ENCODE peak calls at places on chromosome 15, in four cellular contexts. One of them, this sample, is unnamed.

GRCh38 chr15:38414351-38414750 is 39.6 kb upstream of the FAM98B start:
- DNase-seq in ascending aorta: peak; percentile 80
- DNase-seq in activated T-helper 1 cell treated with anti-CD3 and anti-CD28 coated beads, Interleukin-12 subunit alpha, Interleukin-12 subunit beta, Interleukin-2, Interleukin-4 antibody, amounts not matched to agents 30 ng/mL and 10 ng/mL and 1 ng/mL, durations not matched to agents 14 hours and 24 hours and 36 hours: no peak
- DNase-seq in activated B cell treated with CpG ODN at 0.5 μM for 24 hours: no peak
- DNase-seq in this sample: peak; percentile 28

GRCh38 chr15:74333093-74333492 is 34.4 kb downstream of the CYP11A1 start:
- DNase-seq in activated T-helper 1 cell treated with anti-CD3 and anti-CD28 coated beads, Interleukin-12 subunit alpha, Interleukin-12 subunit beta, Interleukin-2, Interleukin-4 antibody, amounts not matched to agents 30 ng/mL and 10 ng/mL and 1 ng/mL, durations not matched to agents 14 hours and 24 hours and 36 hours: no peak
- DNase-seq in activated B cell treated with CpG ODN at 0.5 μM for 24 hours: no peak
- DNase-seq in ascending aorta: no peak
- DNase-seq in this sample: no peak

GRCh38 chr15:29711531-29711930 is 110.7 kb downstream of the TJP1 start:
- DNase-seq in activated B cell treated with CpG ODN at 0.5 μM for 24 hours: no peak
- DNase-seq in activated T-helper 1 cell treated with anti-CD3 and anti-CD28 coated beads, Interleukin-12 subunit alpha, Interleukin-12 subunit beta, Interleukin-2, Interleukin-4 antibody, amounts not matched to agents 30 ng/mL and 10 ng/mL and 1 ng/mL, durations not matched to agents 14 hours and 24 hours and 36 hours: no peak
- DNase-seq in ascending aorta: no peak
- DNase-seq in this sample: no peak

GRCh38 chr15:48239334-48239733 is 33.2 kb downstream of the SLC12A1 start:
- DNase-seq in activated B cell treated with CpG ODN at 0.5 μM for 24 hours: no peak
- DNase-seq in activated T-helper 1 cell treated with anti-CD3 and anti-CD28 coated beads, Interleukin-12 subunit alpha, Interleukin-12 subunit beta, Interleukin-2, Interleukin-4 antibody, amounts not matched to agents 30 ng/mL and 10 ng/mL and 1 ng/mL, durations not matched to agents 14 hours and 24 hours and 36 hours: no peak
- DNase-seq in ascending aorta: no peak
- DNase-seq in this sample: no peak

GRCh38 chr15:39106913-39107312 is 474.0 kb upstream of the THBS1 start:
- DNase-seq in activated B cell treated with CpG ODN at 0.5 μM for 24 hours: no peak
- DNase-seq in activated T-helper 1 cell treated with anti-CD3 and anti-CD28 coated beads, Interleukin-12 subunit alpha, Interleukin-12 subunit beta, Interleukin-2, Interleukin-4 antibody, amounts not matched to agents 30 ng/mL and 10 ng/mL and 1 ng/mL, durations not matched to agents 14 hours and 24 hours and 36 hours: no peak
- DNase-seq in ascending aorta: no peak
- DNase-seq in this sample: no peak

GRCh38 chr15:69807752-69808151 is 290.0 kb downstream of the TLE3 start:
- DNase-seq in activated T-helper 1 cell treated with anti-CD3 and anti-CD28 coated beads, Interleukin-12 subunit alpha, Interleukin-12 subunit beta, Interleukin-2, Interleukin-4 antibody, amounts not matched to agents 30 ng/mL and 10 ng/mL and 1 ng/mL, durations not matched to agents 14 hours and 24 hours and 36 hours: no peak
- DNase-seq in activated B cell treated with CpG ODN at 0.5 μM for 24 hours: no peak
- DNase-seq in ascending aorta: no peak
- DNase-seq in this sample: no peak

GRCh38 chr15:38514601-38515000 is 50.0 kb downstream of the RASGRP1 start:
- DNase-seq in ascending aorta: no peak
- DNase-seq in activated T-helper 1 cell treated with anti-CD3 and anti-CD28 coated beads, Interleukin-12 subunit alpha, Interleukin-12 subunit beta, Interleukin-2, Interleukin-4 antibody, amounts not matched to agents 30 ng/mL and 10 ng/mL and 1 ng/mL, durations not matched to agents 14 hours and 24 hours and 36 hours: no peak
- DNase-seq in activated B cell treated with CpG ODN at 0.5 μM for 24 hours: no peak
- DNase-seq in this sample: no peak

GRCh38 chr15:36579792-36580431 is 486 bp downstream of the CDIN1 start:
- DNase-seq in ascending aorta: no peak
- DNase-seq in activated B cell treated with CpG ODN at 0.5 μM for 24 hours: no peak
- DNase-seq in activated T-helper 1 cell treated with anti-CD3 and anti-CD28 coated beads, Interleukin-12 subunit alpha, Interleukin-12 subunit beta, Interleukin-2, Interleukin-4 antibody, amounts not matched to agents 30 ng/mL and 10 ng/mL and 1 ng/mL, durations not matched to agents 14 hours and 24 hours and 36 hours: no peak
- DNase-seq in this sample: no peak

GRCh38 chr15:25436707-25437106 is 2.1 kb downstream of the UBE3A start:
- DNase-seq in activated T-helper 1 cell treated with anti-CD3 and anti-CD28 coated beads, Interleukin-12 subunit alpha, Interleukin-12 subunit beta, Interleukin-2, Interleukin-4 antibody, amounts not matched to agents 30 ng/mL and 10 ng/mL and 1 ng/mL, durations not matched to agents 14 hours and 24 hours and 36 hours: no peak
- DNase-seq in ascending aorta: no peak
- DNase-seq in activated B cell treated with CpG ODN at 0.5 μM for 24 hours: no peak
- DNase-seq in this sample: no peak

GRCh38 chr15:57031605-57032004 is 113.2 kb downstream of the TCF12 start:
- DNase-seq in activated B cell treated with CpG ODN at 0.5 μM for 24 hours: no peak
- DNase-seq in activated T-helper 1 cell treated with anti-CD3 and anti-CD28 coated beads, Interleukin-12 subunit alpha, Interleukin-12 subunit beta, Interleukin-2, Interleukin-4 antibody, amounts not matched to agents 30 ng/mL and 10 ng/mL and 1 ng/mL, durations not matched to agents 14 hours and 24 hours and 36 hours: no peak
- DNase-seq in ascending aorta: no peak
- DNase-seq in this sample: no peak

GRCh38 chr15:81270781-81271491 is 53.0 kb downstream of the STARD5 start:
- DNase-seq in activated T-helper 1 cell treated with anti-CD3 and anti-CD28 coated beads, Interleukin-12 subunit alpha, Interleukin-12 subunit beta, Interleukin-2, Interleukin-4 antibody, amounts not matched to agents 30 ng/mL and 10 ng/mL and 1 ng/mL, durations not matched to agents 14 hours and 24 hours and 36 hours: no peak
- DNase-seq in ascending aorta: no peak
- DNase-seq in activated B cell treated with CpG ODN at 0.5 μM for 24 hours: no peak
- DNase-seq in this sample: no peak

GRCh38 chr15:69562564-69562963 is 109.9 kb downstream of the RPLP1 start:
- DNase-seq in activated T-helper 1 cell treated with anti-CD3 and anti-CD28 coated beads, Interleukin-12 subunit alpha, Interleukin-12 subunit beta, Interleukin-2, Interleukin-4 antibody, amounts not matched to agents 30 ng/mL and 10 ng/mL and 1 ng/mL, durations not matched to agents 14 hours and 24 hours and 36 hours: no peak
- DNase-seq in activated B cell treated with CpG ODN at 0.5 μM for 24 hours: no peak
- DNase-seq in ascending aorta: no peak
- DNase-seq in this sample: no peak

GRCh38 chr15:75842722-75843617 is at the start of gene UBE2Q2:
- DNase-seq in ascending aorta: peak; percentile 87
- DNase-seq in activated B cell treated with CpG ODN at 0.5 μM for 24 hours: peak; percentile 65
- DNase-seq in activated T-helper 1 cell treated with anti-CD3 and anti-CD28 coated beads, Interleukin-12 subunit alpha, Interleukin-12 subunit beta, Interleukin-2, Interleukin-4 antibody, amounts not matched to agents 30 ng/mL and 10 ng/mL and 1 ng/mL, durations not matched to agents 14 hours and 24 hours and 36 hours: peak; percentile 68
- DNase-seq in this sample: peak; percentile 73

GRCh38 chr15:76229266-76229665 is 82.0 kb downstream of the ETFA start:
- DNase-seq in activated T-helper 1 cell treated with anti-CD3 and anti-CD28 coated beads, Interleukin-12 subunit alpha, Interleukin-12 subunit beta, Interleukin-2, Interleukin-4 antibody, amounts not matched to agents 30 ng/mL and 10 ng/mL and 1 ng/mL, durations not matched to agents 14 hours and 24 hours and 36 hours: no peak
- DNase-seq in activated B cell treated with CpG ODN at 0.5 μM for 24 hours: no peak
- DNase-seq in ascending aorta: no peak
- DNase-seq in this sample: no peak

GRCh38 chr15:61653110-61653509 is 407.1 kb downstream of the VPS13C start:
- DNase-seq in ascending aorta: no peak
- DNase-seq in activated B cell treated with CpG ODN at 0.5 μM for 24 hours: no peak
- DNase-seq in activated T-helper 1 cell treated with anti-CD3 and anti-CD28 coated beads, Interleukin-12 subunit alpha, Interleukin-12 subunit beta, Interleukin-2, Interleukin-4 antibody, amounts not matched to agents 30 ng/mL and 10 ng/mL and 1 ng/mL, durations not matched to agents 14 hours and 24 hours and 36 hours: no peak
- DNase-seq in this sample: no peak

GRCh38 chr15:31932581-31932980 is 97.7 kb upstream of the CHRNA7 start:
- DNase-seq in activated B cell treated with CpG ODN at 0.5 μM for 24 hours: no peak
- DNase-seq in ascending aorta: no peak
- DNase-seq in activated T-helper 1 cell treated with anti-CD3 and anti-CD28 coated beads, Interleukin-12 subunit alpha, Interleukin-12 subunit beta, Interleukin-2, Interleukin-4 antibody, amounts not matched to agents 30 ng/mL and 10 ng/mL and 1 ng/mL, durations not matched to agents 14 hours and 24 hours and 36 hours: no peak
- DNase-seq in this sample: no peak

GRCh38 chr15:70172124-70172523 is 74.4 kb upstream of the TLE3 start:
- DNase-seq in activated B cell treated with CpG ODN at 0.5 μM for 24 hours: no peak
- DNase-seq in ascending aorta: no peak
- DNase-seq in activated T-helper 1 cell treated with anti-CD3 and anti-CD28 coated beads, Interleukin-12 subunit alpha, Interleukin-12 subunit beta, Interleukin-2, Interleukin-4 antibody, amounts not matched to agents 30 ng/mL and 10 ng/mL and 1 ng/mL, durations not matched to agents 14 hours and 24 hours and 36 hours: no peak
- DNase-seq in this sample: no peak

GRCh38 chr15:80163217-80163616 is 10.4 kb downstream of the FAH start:
- DNase-seq in activated T-helper 1 cell treated with anti-CD3 and anti-CD28 coated beads, Interleukin-12 subunit alpha, Interleukin-12 subunit beta, Interleukin-2, Interleukin-4 antibody, amounts not matched to agents 30 ng/mL and 10 ng/mL and 1 ng/mL, durations not matched to agents 14 hours and 24 hours and 36 hours: no peak
- DNase-seq in ascending aorta: no peak
- DNase-seq in activated B cell treated with CpG ODN at 0.5 μM for 24 hours: no peak
- DNase-seq in this sample: no peak

GRCh38 chr15:33425149-33425548 is 114.4 kb downstream of the RYR3 start:
- DNase-seq in ascending aorta: peak; percentile 65
- DNase-seq in activated T-helper 1 cell treated with anti-CD3 and anti-CD28 coated beads, Interleukin-12 subunit alpha, Interleukin-12 subunit beta, Interleukin-2, Interleukin-4 antibody, amounts not matched to agents 30 ng/mL and 10 ng/mL and 1 ng/mL, durations not matched to agents 14 hours and 24 hours and 36 hours: no peak
- DNase-seq in activated B cell treated with CpG ODN at 0.5 μM for 24 hours: no peak
- DNase-seq in this sample: no peak